ENCODE peak calls at places on chromosomes 13 and 19, in four cellular contexts. One of them, this sample, is unnamed.

GRCh38 chr19:42658148-42658547 is 63.4 kb upstream of the CEACAM8 start:
- DNase-seq in HepG2: no peak
- DNase-seq in K562: no peak
- DNase-seq in WTC11: no peak
- DNase-seq in this sample: no peak

GRCh38 chr19:3969435-3970312 is 1.2 kb downstream of the DAPK3 start:
- DNase-seq in K562: peak; percentile 50
- DNase-seq in WTC11: peak; percentile 40
- DNase-seq in HepG2: peak; percentile 54
- DNase-seq in this sample: no peak

GRCh38 chr19:54209748-54210494 is 9.3 kb downstream of the RPS9 start:
- DNase-seq in WTC11: no peak
- DNase-seq in HepG2: peak; percentile 98
- DNase-seq in K562: peak; percentile 80
- DNase-seq in this sample: no peak

GRCh38 chr19:7729831-7730285 is 2.1 kb downstream of the CLEC4G start:
- DNase-seq in WTC11: peak; percentile 63
- DNase-seq in K562: no peak
- DNase-seq in HepG2: no peak
- DNase-seq in this sample: no peak

GRCh38 chr19:8307400-8307964 is 676 bp downstream of the CD320 start:
- DNase-seq in HepG2: peak; percentile 23
- DNase-seq in WTC11: peak; percentile 21
- DNase-seq in K562: peak; percentile 56
- DNase-seq in this sample: no peak

GRCh38 chr19:44948763-44949374 is 3.0 kb downstream of the APOC2 start:
- DNase-seq in WTC11: no peak
- DNase-seq in K562: no peak
- DNase-seq in HepG2: no peak
- DNase-seq in this sample: no peak

GRCh38 chr19:18174983-18175382 is 1.4 kb downstream of the IFI30 start:
- DNase-seq in WTC11: no peak
- DNase-seq in HepG2: no peak
- DNase-seq in K562: peak; percentile 10
- DNase-seq in this sample: no peak

GRCh38 chr13:78298657-78299056 is 304.7 kb downstream of the POU4F1 start:
- DNase-seq in K562: no peak
- DNase-seq in WTC11: no peak
- DNase-seq in HepG2: no peak
- DNase-seq in this sample: no peak

GRCh38 chr13:49302817-49303216 is 55.1 kb downstream of the CDADC1 start:
- DNase-seq in WTC11: no peak
- DNase-seq in K562: no peak
- DNase-seq in HepG2: no peak
- DNase-seq in this sample: no peak

GRCh38 chr19:27796073-27796472 is 1416.9 kb downstream of the UQCRFS1 start:
- DNase-seq in WTC11: no peak
- DNase-seq in K562: no peak
- DNase-seq in HepG2: no peak
- DNase-seq in this sample: no peak

GRCh38 chr13:32734511-32734910 is 148.3 kb downstream of the PDS5B start:
- DNase-seq in HepG2: no peak
- DNase-seq in K562: peak; percentile 5
- DNase-seq in WTC11: no peak
- DNase-seq in this sample: no peak

GRCh38 chr19:14361824-14362223 is 19.4 kb upstream of the ADGRE5 start:
- DNase-seq in WTC11: peak; percentile 63
- DNase-seq in HepG2: no peak
- DNase-seq in K562: peak; percentile 51
- DNase-seq in this sample: peak; percentile 75

GRCh38 chr19:5292843-5293606 is 47.6 kb downstream of the PTPRS start:
- DNase-seq in HepG2: no peak
- DNase-seq in K562: peak; percentile 97
- DNase-seq in WTC11: peak; percentile 78
- DNase-seq in this sample: peak; percentile 51

GRCh38 chr19:54792814-54793213 is 10.6 kb upstream of the KIR2DL4 start:
- DNase-seq in HepG2: no peak
- DNase-seq in K562: no peak
- DNase-seq in WTC11: no peak
- DNase-seq in this sample: no peak

GRCh38 chr19:56333506-56333905 is 18.9 kb upstream of the ZSCAN5A start:
- DNase-seq in WTC11: peak; percentile 37
- DNase-seq in K562: peak; percentile 58
- DNase-seq in HepG2: peak; percentile 67
- DNase-seq in this sample: no peak

GRCh38 chr13:41127746-41128145 is 4.9 kb downstream of the KBTBD6 start:
- DNase-seq in K562: no peak
- DNase-seq in HepG2: no peak
- DNase-seq in WTC11: no peak
- DNase-seq in this sample: no peak

GRCh38 chr13:29479716-29480492 is 115.6 kb downstream of the SLC7A1 start:
- DNase-seq in WTC11: no peak
- DNase-seq in HepG2: no peak
- DNase-seq in K562: no peak
- DNase-seq in this sample: no peak

GRCh38 chr13:111177081-111177711 is 62.1 kb downstream of the ARHGEF7 start:
- DNase-seq in WTC11: no peak
- DNase-seq in HepG2: no peak
- DNase-seq in K562: no peak
- DNase-seq in this sample: no peak

GRCh38 chr19:41198559-41198958 is 5.5 kb downstream of the CYP2S1 start:
- DNase-seq in HepG2: no peak
- DNase-seq in WTC11: no peak
- DNase-seq in K562: no peak
- DNase-seq in this sample: no peak

GRCh38 chr13:30004204-30004603 is 153.8 kb upstream of the UBL3 start:
- DNase-seq in WTC11: no peak
- DNase-seq in K562: no peak
- DNase-seq in HepG2: no peak
- DNase-seq in this sample: no peak

GRCh38 chr19:51366999-51367564 is 894 bp upstream of the ETFB start:
- DNase-seq in K562: no peak
- DNase-seq in WTC11: peak; percentile 25
- DNase-seq in HepG2: no peak
- DNase-seq in this sample: no peak

GRCh38 chr19:49687566-49688316 is 1.7 kb upstream of the ADM5 start:
- DNase-seq in K562: no peak
- DNase-seq in WTC11: no peak
- DNase-seq in HepG2: no peak
- DNase-seq in this sample: no peak
- TF ChIP-seq CREB1 in K562: no peak
- TF ChIP-seq CREB1 in WTC11: no peak
- TF ChIP-seq CREB1 in HepG2: no peak
- TF ChIP-seq CREB1 in this sample: no peak

DNA sequence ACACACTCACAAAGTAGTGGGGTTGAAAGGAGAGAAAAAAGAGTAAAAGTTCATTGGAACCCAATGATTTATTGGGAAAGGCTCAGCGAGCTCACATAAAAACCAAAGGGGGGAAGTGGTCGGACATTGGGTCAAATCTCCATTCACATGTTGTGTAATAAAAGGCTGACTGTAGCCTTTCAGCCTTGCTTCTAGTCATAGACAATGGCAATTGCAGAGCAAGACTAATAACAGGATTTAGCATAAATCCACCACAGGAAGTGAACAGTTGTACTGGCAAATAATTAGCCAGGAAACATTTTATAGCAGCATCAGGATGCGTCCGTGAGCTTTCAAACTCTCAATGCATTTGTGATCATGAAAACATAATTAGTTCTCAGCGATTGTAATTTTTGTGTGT is 105.8 kb downstream of the SPRY2 start:
- DNase-seq in HepG2: no peak
- DNase-seq in K562: no peak
- DNase-seq in WTC11: no peak
- DNase-seq in this sample: no peak
- TF ChIP-seq CREB1 in HepG2: no peak
- TF ChIP-seq CREB1 in K562: no peak
- TF ChIP-seq CREB1 in WTC11: no peak
- TF ChIP-seq CREB1 in this sample: no peak

DNA sequence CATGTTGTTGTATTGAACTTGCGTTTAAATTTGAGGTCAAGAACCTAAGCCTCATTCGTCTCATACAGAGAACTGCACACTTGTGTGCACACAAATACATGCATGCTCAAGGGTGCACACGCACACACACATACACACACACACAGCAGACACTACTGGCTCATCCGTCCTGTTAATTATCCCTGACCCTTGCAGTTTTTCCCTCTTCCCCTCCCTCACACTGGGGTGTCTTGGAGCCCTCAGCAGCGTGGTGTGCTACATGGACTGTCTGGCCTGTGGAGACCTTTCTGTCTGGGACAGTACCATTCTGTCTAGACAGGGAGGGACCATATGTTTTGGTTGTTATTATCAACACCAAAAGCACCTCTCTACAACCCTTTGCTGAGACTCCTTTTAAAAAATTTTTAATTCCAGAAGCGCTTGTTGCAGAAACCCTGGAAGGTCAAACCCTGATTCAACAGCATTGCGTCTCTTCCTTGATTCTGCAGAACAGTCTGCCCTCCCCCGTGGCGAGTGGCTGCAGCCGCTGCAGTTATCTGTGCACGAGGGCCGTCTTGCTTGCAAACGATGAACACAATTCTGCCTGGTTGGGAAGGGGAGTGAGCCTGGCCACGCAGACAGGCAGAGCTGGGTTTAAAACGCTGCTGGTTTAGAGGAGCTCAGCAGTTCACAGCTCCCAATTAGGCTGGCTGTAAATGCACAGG is 374.0 kb downstream of the IRS2 start:
- DNase-seq in K562: no peak
- DNase-seq in WTC11: peak; percentile 44
- DNase-seq in HepG2: no peak
- DNase-seq in this sample: peak; percentile 13
- TF ChIP-seq CREB1 in K562: no peak
- TF ChIP-seq CREB1 in WTC11: no peak
- TF ChIP-seq CREB1 in HepG2: no peak
- TF ChIP-seq CREB1 in this sample: no peak

DNA sequence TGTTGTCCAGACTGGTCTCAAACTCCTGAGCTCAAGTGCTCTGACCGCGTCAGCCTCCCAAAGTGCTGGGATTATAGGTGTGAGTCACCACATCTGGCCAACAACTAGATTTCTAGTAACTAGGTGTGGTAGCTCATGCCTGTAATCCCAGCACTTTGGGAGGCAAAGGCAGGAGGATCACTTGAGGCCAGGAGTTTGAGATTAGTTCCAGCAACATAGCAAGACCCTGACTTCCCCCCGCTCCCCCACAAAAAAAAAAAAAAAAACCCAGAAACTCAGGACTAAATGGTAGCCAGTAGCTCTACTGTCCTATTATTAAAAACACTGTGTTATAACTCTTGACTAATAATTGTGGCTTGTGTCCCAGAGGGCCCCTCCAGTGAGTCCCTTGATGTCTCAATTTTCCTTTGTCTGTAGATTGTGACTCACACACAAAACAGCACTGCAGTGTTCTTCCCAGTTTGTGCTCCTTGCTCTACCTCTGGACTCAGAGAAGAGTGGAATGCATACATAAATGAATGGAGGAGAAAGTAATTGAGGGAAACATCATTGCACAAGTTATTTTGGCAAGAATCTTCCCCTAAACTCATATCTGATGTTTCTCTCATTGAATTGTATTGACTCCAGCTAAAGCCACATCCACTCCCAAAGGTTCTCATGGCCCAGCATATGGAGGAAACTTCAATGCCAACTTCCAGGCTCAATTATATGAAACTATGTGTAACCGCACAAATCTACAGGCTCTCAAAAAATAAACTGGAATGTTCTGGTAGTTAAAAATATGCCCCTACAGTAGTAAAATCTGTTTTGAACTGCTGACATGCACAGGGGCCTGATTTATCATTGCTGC is 8.8 kb downstream of the TPT1 start:
- DNase-seq in K562: no peak
- DNase-seq in HepG2: peak; percentile 75
- DNase-seq in WTC11: no peak
- DNase-seq in this sample: no peak
- TF ChIP-seq CREB1 in K562: no peak
- TF ChIP-seq CREB1 in HepG2: peak; percentile 5
- TF ChIP-seq CREB1 in WTC11: no peak
- TF ChIP-seq CREB1 in this sample: no peak

This sample was measured in H1.